ENCODE peak calls at places on chromosomes 16 and 17, in ten cellular contexts. W is lower leg skin, D is neural crest cell, M is heart right ventricle, O is Calu3, B is astrocyte of the spinal cord, J is Peyer's patch, P is MM.1S, G is cardiac muscle cell, L is PC-3. E is an unnamed sample.

GRCh38 chr16:17063156-17063555 is 407.6 kb downstream of the XYLT1 start:
- DNase-seq in W (peak), D (no peak), M (no peak), O (no peak), B (no peak), J (no peak), P (no peak), G (no peak), L (no peak), E (no peak)

GRCh38 chr17:72510454-72511016 is 389.7 kb downstream of the SOX9 start:
- DNase-seq in W (no peak), D (no peak), M (no peak), O (no peak), B (peak), J (no peak), P (peak), G (peak), L (peak), E (no peak)

GRCh38 chr16:83813818-83814653 is 6.3 kb downstream of the HSBP1 start:
- DNase-seq in W (peak), D (no peak), M (peak), O (peak), B (peak), J (no peak), P (peak), G (peak), L (peak), E (no peak)

GRCh38 chr17:151886-152859 is 14.8 kb downstream of the SCGB1C2 start:
- DNase-seq in W (no peak), D (no peak), M (no peak), O (no peak), B (no peak), J (no peak), P (no peak), G (no peak), L (peak), E (no peak)

GRCh38 chr16:49598386-49599170 is 225.0 kb downstream of the C16orf78 start:
- DNase-seq in W (no peak), D (no peak), M (no peak), O (no peak), B (no peak), J (no peak), P (peak), G (no peak), L (no peak), E (no peak)

GRCh38 chr16:19153876-19154275 is 14.2 kb upstream of the SYT17 start:
- DNase-seq in W (no peak), D (no peak), M (no peak), O (peak), B (no peak), J (no peak), P (peak), G (no peak), L (peak), E (no peak)

GRCh38 chr17:38735161-38735997 is 5.2 kb downstream of the CISD3 start:
- DNase-seq in W (no peak), D (peak), M (peak), O (peak), B (no peak), J (peak), P (peak), G (peak), L (peak), E (no peak)

GRCh38 chr17:74862919-74863318 is 3.2 kb upstream of the GRIN2C start:
- DNase-seq in W (no peak), D (no peak), M (no peak), O (no peak), B (no peak), J (no peak), P (no peak), G (no peak), L (no peak), E (no peak)

GRCh38 chr17:31147507-31148202 is 52.9 kb downstream of the NF1 start:
- DNase-seq in W (no peak), D (no peak), M (no peak), O (no peak), B (no peak), J (no peak), P (no peak), G (peak), L (no peak), E (no peak)

GRCh38 chr17:4666296-4666695 is 24.8 kb upstream of the ALOX15 start:
- DNase-seq in W (no peak), D (no peak), M (no peak), O (no peak), B (no peak), J (no peak), P (no peak), G (no peak), L (no peak), E (no peak)

GRCh38 chr17:3019761-3020160 is 43.6 kb downstream of the OR1D5 start:
- DNase-seq in W (no peak), D (no peak), M (no peak), O (no peak), B (no peak), J (no peak), P (no peak), G (no peak), L (no peak), E (no peak)

GRCh38 chr17:82603981-82604448 is 44.2 kb downstream of the WDR45B start:
- DNase-seq in W (peak), D (no peak), M (peak), O (no peak), B (no peak), J (peak), P (no peak), G (peak), L (no peak), E (no peak)

GRCh38 chr17:59105852-59106462 is 723 bp downstream of the TRIM37 start:
- DNase-seq in W (peak), D (no peak), M (peak), O (peak), B (peak), J (peak), P (peak), G (peak), L (peak), E (no peak)

GRCh38 chr17:36892112-36892838 is 45.0 kb upstream of the LHX1 start:
- DNase-seq in W (no peak), D (no peak), M (no peak), O (peak), B (no peak), J (no peak), P (no peak), G (no peak), L (peak), E (no peak)

GRCh38 chr17:75652341-75652740 is 14.6 kb downstream of the RECQL5 start:
- DNase-seq in W (no peak), D (no peak), M (no peak), O (no peak), B (no peak), J (no peak), P (no peak), G (no peak), L (no peak), E (no peak)

GRCh38 chr16:78137179-78137578 is 37.7 kb downstream of the WWOX start:
- DNase-seq in W (no peak), D (no peak), M (no peak), O (no peak), B (no peak), J (no peak), P (no peak), G (no peak), L (no peak), E (no peak)

GRCh38 chr16:58661199-58661830 is 23.3 kb downstream of the SLC38A7 start:
- DNase-seq in W (peak), D (peak), M (peak), O (peak), B (peak), J (no peak), P (peak), G (peak), L (peak), E (peak)

GRCh38 chr16:57734308-57734924 is 1.2 kb upstream of the KATNB1 start:
- DNase-seq in W (no peak), D (no peak), M (no peak), O (no peak), B (no peak), J (no peak), P (no peak), G (no peak), L (no peak), E (no peak)

GRCh38 chr17:31825961-31826691 is 32.9 kb downstream of the COPRS start:
- DNase-seq in W (peak), D (no peak), M (no peak), O (no peak), B (no peak), J (no peak), P (no peak), G (peak), L (peak), E (no peak)

GRCh38 chr17:27535178-27535928 is 79.1 kb downstream of the KSR1 start:
- DNase-seq in W (no peak), D (no peak), M (no peak), O (no peak), B (peak), J (no peak), P (no peak), G (no peak), L (no peak), E (no peak)

GRCh38 chr17:72135546-72136325 is 14.9 kb downstream of the SOX9 start:
- DNase-seq in W (no peak), D (no peak), M (no peak), O (no peak), B (no peak), J (no peak), P (no peak), G (peak), L (no peak), E (no peak)

GRCh38 chr16:27102701-27103575 is 36.2 kb downstream of the C16orf82 start:
- DNase-seq in W (no peak), D (no peak), M (no peak), O (no peak), B (no peak), J (no peak), P (no peak), G (no peak), L (no peak), E (no peak)

GRCh38 chr17:30082807-30083206 is 33.8 kb upstream of the NSRP1 start:
- DNase-seq in W (no peak), D (no peak), M (no peak), O (no peak), B (no peak), J (no peak), P (no peak), G (no peak), L (no peak), E (no peak)

GRCh38 chr17:12070561-12070960 is 49.9 kb downstream of the MAP2K4 start:
- DNase-seq in W (no peak), D (no peak), M (no peak), O (no peak), B (peak), J (no peak), P (no peak), G (peak), L (peak), E (no peak)

GRCh38 chr17:35373532-35373983 is at the start of gene SLFN11:
- DNase-seq in W (peak), D (peak), M (peak), O (peak), B (peak), J (peak), P (peak), G (peak), L (peak), E (no peak)

GRCh38 chr17:43019418-43019817 is 2.8 kb downstream of the VAT1 start:
- DNase-seq in W (no peak), D (no peak), M (no peak), O (no peak), B (no peak), J (no peak), P (no peak), G (no peak), L (no peak), E (no peak)

GRCh38 chr17:77499699-77500435 is 359.1 kb downstream of the SEC14L1 start:
- DNase-seq in W (no peak), D (no peak), M (no peak), O (no peak), B (no peak), J (no peak), P (no peak), G (no peak), L (no peak), E (no peak)

GRCh38 chr17:35119370-35120185 is at the start of gene RAD51D:
- DNase-seq in W (no peak), D (peak), M (peak), O (peak), B (peak), J (peak), P (peak), G (peak), L (peak), E (no peak)

GRCh38 chr17:28725660-28726395 is at the start of gene TLCD1:
- DNase-seq in W (peak), D (peak), M (peak), O (peak), B (peak), J (peak), P (peak), G (peak), L (peak), E (no peak)

GRCh38 chr17:2362881-2363280 is 25.6 kb downstream of the SGSM2 start:
- DNase-seq in W (no peak), D (no peak), M (no peak), O (no peak), B (no peak), J (no peak), P (no peak), G (no peak), L (no peak), E (no peak)

GRCh38 chr17:77451271-77451893 is 310.6 kb downstream of the SEC14L1 start:
- DNase-seq in W (no peak), D (peak), M (peak), O (peak), B (peak), J (peak), P (peak), G (peak), L (no peak), E (no peak)

GRCh38 chr17:72361892-72362291 is 241.1 kb downstream of the SOX9 start:
- DNase-seq in W (no peak), D (no peak), M (no peak), O (no peak), B (peak), J (no peak), P (no peak), G (no peak), L (peak), E (no peak)

GRCh38 chr17:17672453-17673368 is 8.5 kb upstream of the RAI1 start:
- DNase-seq in W (no peak), D (no peak), M (no peak), O (no peak), B (no peak), J (no peak), P (no peak), G (no peak), L (peak), E (no peak)

GRCh38 chr17:5352681-5353289 is 66.7 kb downstream of the NUP88 start:
- DNase-seq in W (no peak), D (no peak), M (no peak), O (no peak), B (no peak), J (no peak), P (no peak), G (no peak), L (no peak), E (no peak)

GRCh38 chr17:4950757-4951204 is at the start of gene ENO3:
- DNase-seq in W (no peak), D (no peak), M (no peak), O (no peak), B (no peak), J (no peak), P (no peak), G (no peak), L (no peak), E (no peak)

GRCh38 chr17:78839762-78840529 is 668 bp downstream of the USP36 start:
- DNase-seq in W (peak), D (no peak), M (no peak), O (peak), B (peak), J (peak), P (peak), G (peak), L (peak), E (no peak)

GRCh38 chr17:78838574-78839005 is 2.0 kb downstream of the USP36 start:
- DNase-seq in W (no peak), D (no peak), M (no peak), O (no peak), B (no peak), J (no peak), P (no peak), G (no peak), L (peak), E (no peak)

GRCh38 chr17:78834571-78834970 is 6.0 kb downstream of the USP36 start:
- DNase-seq in W (no peak), D (no peak), M (no peak), O (no peak), B (no peak), J (no peak), P (no peak), G (no peak), L (no peak), E (no peak)

GRCh38 chr17:78839173-78839761 is 1.3 kb downstream of the USP36 start:
- DNase-seq in W (no peak), D (no peak), M (no peak), O (no peak), B (peak), J (no peak), P (peak), G (no peak), L (peak), E (no peak)

GRCh38 chr17:78836420-78837021 is 4.1 kb downstream of the USP36 start:
- DNase-seq in W (no peak), D (no peak), M (no peak), O (no peak), B (no peak), J (no peak), P (no peak), G (no peak), L (no peak), E (no peak)
- TF ChIP-seq CTCF in W (no peak), D (no peak), M (no peak), O (no peak), B (no peak), J (no peak), P (no peak), G (no peak), L (no peak), E (no peak)

GRCh38 chr16:67764153-67764552 is 42.2 kb downstream of the RANBP10 start:
- DNase-seq in W (no peak), D (no peak), M (no peak), O (no peak), B (no peak), J (no peak), P (no peak), G (peak), L (no peak), E (no peak)

GRCh38 chr16:67761924-67762323 is 42.8 kb upstream of the GFOD2 start:
- DNase-seq in W (no peak), D (no peak), M (no peak), O (no peak), B (no peak), J (no peak), P (no peak), G (no peak), L (no peak), E (no peak)

GRCh38 chr16:67760831-67761230 is 41.7 kb upstream of the GFOD2 start:
- DNase-seq in W (no peak), D (no peak), M (no peak), O (no peak), B (no peak), J (no peak), P (no peak), G (no peak), L (no peak), E (no peak)

GRCh38 chr16:67760206-67760605 is 41.1 kb upstream of the GFOD2 start:
- DNase-seq in W (no peak), D (no peak), M (no peak), O (no peak), B (no peak), J (no peak), P (no peak), G (no peak), L (no peak), E (no peak)

GRCh38 chr16:67762385-67762784 is 43.3 kb upstream of the GFOD2 start:
- DNase-seq in W (no peak), D (no peak), M (no peak), O (no peak), B (no peak), J (no peak), P (no peak), G (no peak), L (peak), E (no peak)
- TF ChIP-seq CTCF in W (no peak), D (no peak), M (no peak), O (no peak), B (no peak), J (no peak), P (no peak), G (no peak), L (no peak), E (no peak)

GRCh38 chr16:88455610-88456355 is 2.7 kb downstream of the ZFPM1 start:
- DNase-seq in W (no peak), D (peak), M (no peak), O (peak), B (no peak), J (peak), P (peak), G (peak), L (peak), E (no peak)
- TF ChIP-seq CTCF in W (no peak), D (no peak), M (no peak), O (no peak), B (no peak), J (no peak), P (no peak), G (peak), L (no peak), E (no peak)

GRCh38 chr16:30369938-30370443 is 303 bp downstream of the TBC1D10B start:
- DNase-seq in W (no peak), D (no peak), M (no peak), O (no peak), B (no peak), J (no peak), P (no peak), G (no peak), L (no peak), E (no peak)
- TF ChIP-seq CTCF in W (no peak), D (peak), M (no peak), O (no peak), B (no peak), J (peak), P (no peak), G (no peak), L (no peak), E (no peak)

GRCh38 chr16:22977294-22977697 is 163.3 kb downstream of the HS3ST2 start:
- DNase-seq in W (no peak), D (no peak), M (no peak), O (peak), B (no peak), J (no peak), P (peak), G (no peak), L (peak), E (peak)
- TF ChIP-seq CTCF in W (no peak), D (peak), M (no peak), O (peak), B (no peak), J (no peak), P (peak), G (no peak), L (peak), E (peak)

DNA sequence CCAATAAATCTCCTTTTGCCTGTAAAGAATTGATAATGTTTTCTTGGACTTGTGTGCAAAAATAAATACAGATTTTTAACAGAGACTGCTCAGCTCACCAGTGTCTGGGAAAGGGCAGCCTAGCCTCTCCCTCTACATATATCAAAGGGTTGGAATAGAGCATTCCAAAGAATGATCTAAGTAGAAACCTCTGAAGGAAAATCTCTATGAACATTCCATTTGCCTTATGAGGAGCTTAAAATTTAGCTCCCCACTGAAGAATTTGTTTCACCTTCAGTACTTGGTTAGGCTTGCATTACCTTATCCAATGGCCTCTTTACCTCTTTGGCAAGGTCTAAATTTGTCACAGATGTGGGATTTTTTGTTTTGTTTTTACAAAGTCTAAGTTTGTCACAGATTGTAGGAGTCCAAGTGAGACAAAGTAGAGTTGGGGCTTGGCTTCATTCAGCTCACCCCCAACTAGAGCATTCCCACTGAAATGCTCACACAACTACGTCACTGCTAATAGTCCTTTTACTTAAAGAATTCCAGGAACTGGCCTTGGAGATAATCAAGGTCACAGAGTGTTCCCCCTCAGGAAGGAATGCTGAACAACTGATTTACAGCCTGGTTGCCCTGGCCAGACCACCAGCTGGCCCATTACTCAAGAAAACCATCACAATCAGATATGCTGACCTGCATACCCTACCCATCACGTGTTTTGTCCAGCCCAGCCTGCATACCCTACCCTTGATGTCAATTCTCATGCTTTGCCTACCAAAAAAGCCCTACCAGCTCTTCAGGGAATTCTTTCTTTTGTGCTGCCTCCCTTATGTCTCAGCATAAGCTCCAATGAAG is 26.6 kb upstream of the PPM1D start:
- DNase-seq in W (no peak), D (no peak), M (no peak), O (no peak), B (peak), J (no peak), P (no peak), G (peak), L (no peak), E (no peak)
- TF ChIP-seq CTCF in W (no peak), D (no peak), M (no peak), O (no peak), B (no peak), J (no peak), P (no peak), G (peak), L (no peak), E (no peak)

DNA sequence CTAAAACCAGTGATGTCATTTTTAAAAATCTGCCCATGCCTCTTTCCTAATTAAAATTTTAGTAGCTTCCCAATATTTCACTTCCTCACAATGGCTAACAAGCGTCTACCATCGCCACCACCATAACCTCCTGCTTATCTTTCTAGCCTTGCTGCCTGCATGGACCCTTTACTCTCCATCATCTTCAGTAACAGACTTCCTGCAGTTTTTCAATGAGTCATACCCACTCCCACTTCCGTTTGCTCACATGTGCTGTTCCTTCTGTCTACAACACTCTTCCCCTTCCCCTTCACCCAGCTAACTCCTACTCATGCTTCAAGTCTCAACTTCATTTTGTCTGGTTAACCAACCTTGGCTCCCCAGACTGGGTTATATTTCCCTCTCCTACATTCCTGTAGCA is 12.8 kb upstream of the SKAP1 start:
- DNase-seq in W (no peak), D (no peak), M (no peak), O (no peak), B (no peak), J (no peak), P (peak), G (no peak), L (peak), E (no peak)
- TF ChIP-seq CTCF in W (no peak), D (no peak), M (no peak), O (no peak), B (no peak), J (no peak), P (no peak), G (no peak), L (no peak), E (no peak)